ENCODE peak calls at places on chromosomes 16 and 17, in nine cellular contexts. M is HCT116, E is hepatocyte, Q is neural progenitor cell, K is GM23248, N is MM.1S, L is PC-3, T is GM23338, G is SK-N-SH. H is an unnamed sample.

GRCh38 chr17:56558088-56558487 is 35.4 kb upstream of the NOG start:
- DNase-seq in M (no peak), T (no peak), L (no peak), K (peak; percentile 7), N (no peak), E (no peak), Q (no peak), G (no peak), H (no peak)

GRCh38 chr17:43556292-43556691 is 10.2 kb upstream of the ETV4 start:
- DNase-seq in N (no peak), M (no peak), K (peak; percentile 93), Q (no peak), T (no peak), L (peak; percentile 87), G (no peak), E (peak; percentile 49), H (no peak)

GRCh38 chr16:28098959-28099945 is 35.7 kb upstream of the GSG1L start:
- DNase-seq in Q (no peak), G (no peak), E (no peak), M (no peak), L (no peak), K (no peak), N (no peak), T (no peak), H (no peak)

GRCh38 chr17:76414334-76415295 is 30.2 kb downstream of the SPHK1 start:
- DNase-seq in L (no peak), G (peak; percentile 94), Q (peak; percentile 21), N (no peak), T (no peak), K (peak; percentile 51), E (peak; percentile 66), M (no peak), H (no peak)

GRCh38 chr16:51621610-51622009 is 470.5 kb upstream of the SALL1 start:
- DNase-seq in K (peak; percentile 32), M (no peak), E (no peak), Q (no peak), L (no peak), T (no peak), N (no peak), G (no peak), H (no peak)

GRCh38 chr17:75124041-75124818 is 7.3 kb downstream of the NT5C start:
- DNase-seq in Q (no peak), E (peak; percentile 91), M (peak; percentile 99), N (no peak), G (no peak), L (peak; percentile 100), T (no peak), K (peak; percentile 18), H (no peak)

GRCh38 chr17:7356072-7356549 is 1.2 kb downstream of the TMEM95 start:
- DNase-seq in G (peak; percentile 91), N (peak; percentile 78), T (peak; percentile 97), M (peak; percentile 83), K (peak; percentile 79), L (peak; percentile 83), Q (peak; percentile 93), E (peak; percentile 90), H (peak; percentile 90)

GRCh38 chr16:539901-540530 is 12.5 kb downstream of the CAPN15 start:
- DNase-seq in L (no peak), T (no peak), G (no peak), N (no peak), M (no peak), K (peak; percentile 31), Q (no peak), E (no peak), H (no peak)

GRCh38 chr16:30743690-30744089 is 4.5 kb upstream of the PHKG2 start:
- DNase-seq in T (no peak), M (no peak), G (no peak), N (no peak), L (no peak), E (no peak), Q (no peak), K (no peak), H (no peak)

GRCh38 chr17:28644782-28645575 is at the start of gene BLTP2:
- DNase-seq in G (peak; percentile 99), L (peak; percentile 90), K (peak; percentile 99), M (peak; percentile 86), T (peak; percentile 97), N (peak; percentile 97), Q (peak; percentile 97), E (peak; percentile 99), H (peak; percentile 97)

GRCh38 chr16:75947626-75948239 is 221.4 kb upstream of the CPHXL start:
- DNase-seq in G (no peak), T (no peak), K (no peak), N (no peak), M (no peak), Q (no peak), L (no peak), E (no peak), H (no peak)

GRCh38 chr17:39194089-39194984 is 3.1 kb downstream of the CACNB1 start:
- DNase-seq in Q (peak; percentile 81), E (peak; percentile 61), N (no peak), M (no peak), T (peak; percentile 75), K (peak; percentile 84), G (peak; percentile 90), L (no peak), H (no peak)

GRCh38 chr16:25210758-25211157 is 6.0 kb upstream of the AQP8 start:
- DNase-seq in E (no peak), T (no peak), K (peak; percentile 63), M (no peak), Q (no peak), N (no peak), G (no peak), L (peak; percentile 50), H (no peak)

DNA sequence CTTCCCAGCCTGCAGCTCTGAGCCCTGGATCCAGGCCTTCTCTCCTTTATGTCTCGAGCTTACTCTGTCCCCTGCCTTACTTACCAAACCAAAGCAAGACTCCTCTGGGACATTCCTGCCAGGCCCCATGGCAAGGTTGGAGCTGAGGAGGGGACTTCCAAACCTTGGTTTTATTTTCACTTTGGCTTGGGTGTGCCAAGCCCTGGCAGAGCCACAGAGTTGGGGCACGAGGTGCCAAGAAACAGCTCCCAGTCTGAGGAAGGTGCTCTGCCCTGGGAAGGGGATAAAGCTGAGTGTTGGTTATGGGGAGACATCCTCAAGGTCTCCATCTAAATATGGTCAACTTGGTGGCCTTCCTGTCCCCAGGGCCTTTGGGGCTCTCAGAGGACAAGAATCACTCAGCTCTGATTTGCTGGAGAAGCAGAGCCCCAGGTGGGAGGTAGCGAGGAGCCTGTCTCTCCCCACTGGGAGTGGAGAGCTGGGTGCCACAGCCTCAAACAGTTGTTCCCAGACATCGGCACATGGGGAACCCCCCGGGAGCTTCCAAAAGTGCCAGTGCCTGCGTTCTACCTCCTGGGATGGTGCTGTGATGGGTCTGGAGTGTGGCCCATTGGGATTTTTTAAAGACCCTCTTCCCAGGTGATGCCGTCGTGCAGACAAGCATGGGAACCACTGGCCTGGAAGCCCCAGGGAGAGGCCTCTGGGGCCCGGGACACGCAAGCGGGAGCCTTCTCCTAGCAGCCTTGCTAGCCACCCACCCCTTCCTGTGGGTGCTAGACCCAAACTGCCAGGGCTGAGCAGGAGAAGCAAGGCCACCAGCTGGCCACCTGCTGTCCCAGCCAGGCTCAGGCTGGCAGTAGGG is 10.3 kb downstream of the NLRC5 start:
- DNase-seq in E (no peak), M (no peak), Q (no peak), T (no peak), G (no peak), L (no peak), K (no peak), N (no peak), H (no peak)
- H3K79me2 ChIP-seq in E (no peaks in the 10 kb centered on the region), M (no peaks in the 10 kb centered on the region), Q (no peaks in the 10 kb centered on the region), T (no peaks in the 10 kb centered on the region), G (no peaks in the 10 kb centered on the region), L (no peaks in the 10 kb centered on the region), K (peaks cover 83% of the 10 kb centered on the region), N (no peaks in the 10 kb centered on the region), H (peaks cover 83% of the 10 kb centered on the region)

DNA sequence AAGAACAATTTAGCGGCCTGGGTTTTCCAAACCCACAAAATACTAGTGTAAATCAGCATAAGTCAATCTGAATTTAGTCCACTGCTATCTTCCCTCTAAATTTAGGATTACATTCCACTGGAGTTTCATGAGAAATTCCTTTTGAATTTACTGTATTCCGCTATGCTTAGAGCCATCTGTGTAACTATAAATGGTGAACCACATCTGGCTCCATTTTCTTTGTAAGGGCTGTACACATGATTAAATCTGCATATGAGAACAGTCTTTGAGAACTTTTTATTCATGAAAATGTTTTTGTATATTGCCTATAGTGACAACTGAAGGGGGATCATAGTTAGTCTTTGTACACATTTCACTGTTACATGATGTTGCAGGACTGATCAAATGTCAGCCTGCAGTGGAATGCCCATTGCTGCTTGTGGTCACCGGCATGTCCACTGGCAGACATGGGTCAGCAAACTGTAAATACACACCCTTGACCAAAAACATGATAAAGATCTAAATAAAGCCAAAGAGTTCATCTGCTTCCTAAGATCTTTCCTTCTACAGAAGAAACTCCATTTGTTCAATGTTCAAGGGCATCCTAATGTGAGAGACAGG is 36.7 kb downstream of the RPGRIP1L start:
- DNase-seq in Q (no peak), T (no peak), K (no peak), N (no peak), G (no peak), L (no peak), M (no peak), E (no peak), H (no peak)
- TF ChIP-seq EZH2phosphoT487 in Q (no peak), T (no peak), K (no peak), N (no peak), G (no peak), L (no peak), M (no peak), E (no peak), H (no peak)

GRCh38 chr17:17041571-17042380 is 481 bp upstream of the MPRIP start:
- DNase-seq in T (peak; percentile 99), N (peak; percentile 98), K (peak; percentile 97), G (peak; percentile 99), E (peak; percentile 99), Q (peak; percentile 99), M (peak; percentile 93), L (peak; percentile 99), H (peak; percentile 98)
- H3K79me2 ChIP-seq in T (peaks cover 38% of the 10 kb centered on the region), N (peaks cover 41% of the 10 kb centered on the region), K (peaks cover 41% of the 10 kb centered on the region), G (peaks cover 41% of the 10 kb centered on the region), E (peaks cover 41% of the 10 kb centered on the region), Q (peaks cover 41% of the 10 kb centered on the region), M (peaks cover 41% of the 10 kb centered on the region), L (peaks cover 67% of the 10 kb centered on the region), H (peaks cover 35% of the 10 kb centered on the region)

DNA sequence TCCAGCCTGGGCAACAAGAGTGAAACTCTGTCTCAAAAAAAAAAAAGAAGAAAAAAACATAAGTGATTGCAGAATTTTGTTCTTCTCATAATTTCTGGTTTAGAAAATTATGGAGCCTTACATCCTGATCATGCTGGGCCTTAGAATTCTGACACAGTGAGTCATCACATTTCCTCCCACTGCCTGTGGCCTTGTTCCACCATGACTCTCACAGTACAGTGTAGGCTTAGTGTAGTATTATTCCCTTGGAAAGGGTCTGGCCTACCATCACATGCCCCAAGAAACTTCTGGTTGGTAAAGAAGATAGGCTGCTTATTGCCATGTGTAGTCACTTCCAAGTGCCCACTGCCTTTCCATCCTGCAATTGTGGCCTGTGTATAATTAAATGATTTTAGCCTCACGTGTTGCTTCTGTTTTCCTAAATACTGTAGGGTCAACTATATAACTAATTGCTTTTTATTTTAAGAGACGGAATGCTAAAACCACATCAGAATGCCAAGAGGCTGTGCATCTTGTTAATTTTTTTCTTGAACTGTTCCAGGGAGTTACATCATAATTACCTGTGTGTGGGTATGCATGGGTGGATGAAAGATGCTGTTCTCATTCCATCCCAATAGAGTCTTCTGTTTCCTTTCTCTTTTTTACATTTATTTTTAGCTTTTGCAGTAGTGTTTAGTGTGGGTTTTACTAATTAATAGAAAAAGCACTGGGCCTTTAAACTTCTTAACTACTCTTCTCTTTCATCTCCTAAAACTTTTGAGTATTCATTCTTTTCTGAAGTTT is 25.9 kb downstream of the OGFOD1 start:
- DNase-seq in E (peak; percentile 17), K (peak; percentile 92), L (peak; percentile 66), T (no peak), G (no peak), M (peak; percentile 46), Q (no peak), N (no peak), H (no peak)
- TF ChIP-seq EZH2phosphoT487 in E (no peak), K (no peak), L (no peak), T (no peak), G (no peak), M (no peak), Q (no peak), N (no peak), H (no peak)